ENCODE peak calls at places on chromosomes 12 and 14, in six cellular contexts. Y is COR-L47; L is effector memory CD4-positive, alpha-beta T cell; N is amniotic stem cell; P is mesothelial cell of epicardium; U is NCI-H510A. H is an unnamed sample.

GRCh38 chr14:89630096-89630829 is 213.2 kb upstream of the FOXN3 start:
- DNase-seq in Y (no peak), L (no peak), N (no peak), P (no peak), U (no peak), H (no peak)

GRCh38 chr12:115752913-115753726 is 524.4 kb downstream of the MED13L start:
- DNase-seq in Y (peak), L (no peak), N (peak), P (peak), U (peak), H (peak)

GRCh38 chr12:97560359-97560758 is 97.8 kb downstream of the RMST start:
- DNase-seq in Y (no peak), L (no peak), N (no peak), P (no peak), U (no peak), H (no peak)

GRCh38 chr14:99534863-99535262 is 53.7 kb downstream of the CCNK start:
- DNase-seq in Y (no peak), L (no peak), N (no peak), P (no peak), U (no peak), H (no peak)

GRCh38 chr14:47674546-47675238 is 713 bp downstream of the MDGA2 start:
- DNase-seq in Y (no peak), L (no peak), N (no peak), P (peak), U (peak), H (no peak)

GRCh38 chr12:88854260-88854659 is 274.0 kb upstream of the KITLG start:
- DNase-seq in Y (no peak), L (no peak), N (peak), P (no peak), U (no peak), H (no peak)

GRCh38 chr12:10170199-10170598 is 1.7 kb downstream of the OLR1 start:
- DNase-seq in Y (no peak), L (no peak), N (no peak), P (no peak), U (no peak), H (no peak)

GRCh38 chr12:107318804-107319535 is 225.6 kb upstream of the CRY1 start:
- DNase-seq in Y (peak), L (no peak), N (peak), P (peak), U (peak), H (no peak)

GRCh38 chr12:26496170-26496569 is 300.8 kb downstream of the SSPN start:
- DNase-seq in Y (no peak), L (no peak), N (no peak), P (no peak), U (no peak), H (no peak)

H was measured in smooth muscle cell of the brain vasculature.